ENCODE peak calls at places on chromosomes 1 and 21, in seven cellular contexts. P is fibroblast of pulmonary artery, B is breast epithelium, O is fibroblast of lung, L is epithelial cell of esophagus, V is endothelial cell, T is mammary epithelial cell. U is an unnamed sample.

GRCh38 chr1:175839678-175840669 is 96.6 kb upstream of the TNR start:
- DNase-seq in T (peak), B (no peak), V (no peak), O (no peak), L (peak), P (no peak), U (no peak)

GRCh38 chr1:72623299-72623708 is 341.0 kb upstream of the NEGR1 start:
- DNase-seq in L (peak), T (peak), O (peak), V (peak), B (no peak), P (peak), U (peak)

GRCh38 chr1:203163891-203164635 is 11.6 kb downstream of the MYBPH start:
- DNase-seq in V (no peak), T (no peak), L (no peak), B (no peak), O (no peak), P (no peak), U (no peak)

GRCh38 chr1:234933031-234933430 is 195.6 kb downstream of the TOMM20 start:
- DNase-seq in O (peak), P (no peak), T (no peak), V (no peak), B (no peak), L (peak), U (no peak)

GRCh38 chr21:19607983-19608668 is 1204.5 kb upstream of the TMPRSS15 start:
- DNase-seq in P (peak), T (no peak), V (no peak), L (no peak), B (no peak), O (no peak), U (no peak)

GRCh38 chr1:22387888-22388564 is 63.6 kb upstream of the ZBTB40 start:
- DNase-seq in L (peak), P (peak), O (peak), T (no peak), V (no peak), B (no peak), U (peak)

GRCh38 chr1:11098931-11099309 is 749 bp downstream of the EXOSC10 start:
- DNase-seq in T (no peak), L (no peak), V (no peak), P (no peak), O (no peak), B (no peak), U (no peak)

GRCh38 chr1:236130372-236130771 is 12.0 kb upstream of the GPR137B start:
- DNase-seq in V (no peak), T (no peak), L (no peak), P (no peak), B (no peak), O (no peak), U (no peak)

GRCh38 chr1:36591278-36591677 is 108.6 kb upstream of the CSF3R start:
- DNase-seq in T (no peak), O (no peak), P (no peak), V (no peak), B (no peak), L (no peak), U (no peak)

GRCh38 chr1:178324003-178324402 is 172.8 kb downstream of the CLEC20A start:
- DNase-seq in B (no peak), L (peak), P (no peak), V (no peak), O (peak), T (peak), U (no peak)

GRCh38 chr1:150575518-150576366 is 3.7 kb downstream of the MCL1 start:
- DNase-seq in O (no peak), T (no peak), P (peak), L (no peak), V (no peak), B (no peak), U (no peak)

GRCh38 chr1:64898107-64898861 is 68.1 kb downstream of the JAK1 start:
- DNase-seq in P (peak), B (peak), L (peak), T (peak), V (no peak), O (peak), U (peak)

GRCh38 chr1:58815069-58815679 is 31.3 kb upstream of the JUN start:
- DNase-seq in L (peak), V (peak), P (peak), T (peak), O (peak), B (peak), U (peak)
- TF ChIP-seq CTCF in L (no peak), V (no peak), P (no peak), T (no peak), O (no peak), B (no peak), U (no peak)

GRCh38 chr1:169859001-169859400 is 34.7 kb downstream of the SCYL3 start:
- DNase-seq in B (no peak), V (no peak), O (no peak), T (no peak), L (no peak), P (no peak), U (no peak)

GRCh38 chr1:169866577-169866976 is 27.1 kb downstream of the SCYL3 start:
- DNase-seq in V (no peak), L (no peak), O (no peak), P (no peak), B (no peak), T (no peak), U (no peak)

GRCh38 chr1:169858467-169858866 is 35.2 kb downstream of the SCYL3 start:
- DNase-seq in O (peak), V (no peak), T (peak), L (peak), B (no peak), P (peak), U (no peak)

GRCh38 chr1:169860187-169860586 is 33.5 kb downstream of the SCYL3 start:
- DNase-seq in T (no peak), P (no peak), O (no peak), V (no peak), L (no peak), B (no peak), U (no peak)

GRCh38 chr1:169860750-169861149 is 32.9 kb downstream of the SCYL3 start:
- DNase-seq in P (no peak), B (no peak), L (no peak), O (no peak), V (no peak), T (no peak), U (no peak)
- TF ChIP-seq CTCF in P (no peak), B (no peak), L (no peak), O (no peak), V (no peak), T (no peak), U (no peak)

DNA sequence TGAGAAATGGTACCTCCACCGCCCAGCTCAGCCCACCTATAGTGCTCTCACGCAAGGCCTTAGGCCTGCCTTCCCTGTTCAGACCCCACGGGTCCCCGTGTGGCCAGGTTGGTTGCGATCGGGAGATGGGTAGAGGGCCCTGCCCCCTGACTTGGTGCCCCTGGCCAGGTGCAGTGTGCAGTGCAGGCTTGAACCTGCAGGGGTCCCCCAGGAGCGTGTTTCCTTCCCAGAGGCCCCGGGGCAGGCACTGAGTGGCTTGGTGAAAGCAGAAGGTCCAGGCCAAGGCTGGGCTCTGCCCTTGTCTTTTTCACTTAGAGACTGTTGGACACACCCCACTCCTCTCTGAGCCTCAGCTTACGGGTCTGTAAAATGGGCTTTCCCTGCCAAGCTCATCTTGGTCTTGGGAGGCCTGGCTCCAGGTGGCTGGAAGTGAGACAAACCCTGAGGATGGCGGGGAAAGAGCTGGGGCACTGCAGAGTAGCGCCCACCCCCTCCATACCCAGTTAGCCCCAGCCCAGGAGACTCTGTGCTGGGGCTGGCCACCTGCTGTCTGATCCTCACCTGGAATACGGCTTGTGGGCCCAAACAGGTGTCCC is 9.3 kb upstream of the HES5 start:
- DNase-seq in O (no peak), T (no peak), V (peak), L (no peak), P (no peak), B (no peak), U (no peak)
- TF ChIP-seq CTCF in O (no peak), T (peak), V (peak), L (peak), P (peak), B (no peak), U (peak)

GRCh38 chr1:109399326-109399957 is 1.7 kb upstream of the SORT1 start:
- DNase-seq in L (peak), P (peak), T (peak), B (no peak), O (peak), V (peak), U (no peak)

GRCh38 chr1:109396513-109396839 is 1.2 kb downstream of the SORT1 start:
- DNase-seq in O (no peak), L (no peak), T (no peak), V (no peak), P (no peak), B (no peak), U (no peak)

GRCh38 chr1:109396971-109397370 is 747 bp downstream of the SORT1 start:
- DNase-seq in P (no peak), T (no peak), O (no peak), B (no peak), V (peak), L (peak), U (no peak)

GRCh38 chr1:109398343-109399225 is 866 bp upstream of the SORT1 start:
- DNase-seq in O (no peak), V (no peak), L (peak), T (peak), P (no peak), B (no peak), U (no peak)

DNA sequence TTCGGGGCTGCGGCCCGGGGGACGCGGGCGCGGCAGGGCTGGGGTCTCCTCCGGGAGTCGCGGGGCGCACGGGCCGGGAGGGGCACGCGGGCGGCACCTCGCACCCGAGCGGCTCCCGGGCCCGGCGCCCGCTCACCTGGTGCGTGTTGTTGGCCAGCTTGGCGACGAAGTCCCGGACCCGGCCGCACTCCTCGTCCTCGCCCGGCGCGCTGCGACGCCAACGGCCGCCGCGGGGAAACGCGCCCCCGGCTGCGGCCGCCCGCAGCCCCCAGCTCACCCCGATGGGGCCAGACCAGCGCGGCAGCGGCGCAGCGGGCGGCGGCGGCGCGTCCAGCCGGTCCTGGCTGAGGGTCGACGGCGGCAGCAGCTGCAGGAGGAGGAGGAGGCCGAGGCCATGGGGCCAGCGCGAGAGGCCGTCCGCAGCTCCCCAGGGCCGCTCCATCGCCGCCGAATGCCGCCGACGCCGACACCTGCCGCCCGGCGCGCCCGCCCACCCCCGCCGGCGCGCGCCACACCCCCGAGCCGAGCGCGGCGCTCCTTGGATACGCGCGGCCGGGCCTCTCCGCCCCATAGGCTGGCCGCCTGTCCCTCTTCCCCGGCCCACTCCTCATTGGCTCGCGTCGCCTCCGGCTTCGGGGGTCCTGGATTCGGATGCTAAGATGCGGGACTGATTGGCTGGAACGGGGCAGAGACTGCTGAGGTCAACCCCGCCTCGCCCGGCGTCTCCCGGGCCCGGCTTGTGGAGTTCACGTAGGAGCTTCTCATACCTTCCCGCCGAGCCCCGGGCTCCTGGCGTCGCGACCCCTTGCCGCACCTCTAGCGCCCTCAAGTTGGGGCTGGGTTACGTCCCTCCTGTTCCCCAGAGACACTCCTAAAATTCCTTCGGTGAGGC is at the start of gene SORT1:
- DNase-seq in P (peak), V (peak), B (peak), T (peak), O (peak), L (peak), U (no peak)
- TF ChIP-seq CTCF in P (no peak), V (peak), B (no peak), T (no peak), O (no peak), L (no peak), U (no peak)

DNA sequence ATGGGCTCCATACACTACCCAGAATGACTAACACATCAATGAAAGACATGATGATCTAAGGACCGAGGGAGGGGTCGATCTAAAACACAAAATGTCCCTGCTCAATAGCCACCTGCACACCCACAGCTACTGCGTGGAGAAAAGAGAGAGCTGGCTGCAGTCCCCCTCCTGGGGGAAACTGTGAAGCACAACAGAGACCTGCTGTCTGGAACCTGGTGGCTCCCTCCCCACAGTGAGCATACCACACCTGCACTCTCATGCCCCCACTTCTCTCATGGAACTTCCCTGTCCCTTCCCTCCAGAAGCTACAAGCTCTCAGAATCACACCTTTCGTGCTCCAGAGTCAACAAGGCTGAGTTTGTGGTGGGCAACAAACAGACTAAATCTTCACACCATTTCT is 130.1 kb upstream of the ERG start:
- DNase-seq in V (no peak), B (no peak), O (no peak), T (no peak), L (no peak), P (no peak), U (no peak)
- TF ChIP-seq CTCF in V (no peak), B (no peak), O (no peak), T (no peak), L (no peak), P (no peak), U (no peak)

GRCh38 chr1:224779491-224780020 is 149.9 kb upstream of the DNAH14 start:
- DNase-seq in B (no peak), P (no peak), V (no peak), O (no peak), L (no peak), T (no peak), U (no peak)
- TF ChIP-seq CTCF in B (no peak), P (no peak), V (no peak), O (no peak), L (no peak), T (no peak), U (no peak)

GRCh38 chr1:91244737-91245136 is 159.9 kb downstream of the HFM1 start:
- DNase-seq in O (no peak), T (no peak), L (no peak), V (no peak), B (no peak), P (no peak), U (no peak)
- TF ChIP-seq CTCF in O (no peak), T (no peak), L (no peak), V (peak), B (no peak), P (no peak), U (no peak)

DNA sequence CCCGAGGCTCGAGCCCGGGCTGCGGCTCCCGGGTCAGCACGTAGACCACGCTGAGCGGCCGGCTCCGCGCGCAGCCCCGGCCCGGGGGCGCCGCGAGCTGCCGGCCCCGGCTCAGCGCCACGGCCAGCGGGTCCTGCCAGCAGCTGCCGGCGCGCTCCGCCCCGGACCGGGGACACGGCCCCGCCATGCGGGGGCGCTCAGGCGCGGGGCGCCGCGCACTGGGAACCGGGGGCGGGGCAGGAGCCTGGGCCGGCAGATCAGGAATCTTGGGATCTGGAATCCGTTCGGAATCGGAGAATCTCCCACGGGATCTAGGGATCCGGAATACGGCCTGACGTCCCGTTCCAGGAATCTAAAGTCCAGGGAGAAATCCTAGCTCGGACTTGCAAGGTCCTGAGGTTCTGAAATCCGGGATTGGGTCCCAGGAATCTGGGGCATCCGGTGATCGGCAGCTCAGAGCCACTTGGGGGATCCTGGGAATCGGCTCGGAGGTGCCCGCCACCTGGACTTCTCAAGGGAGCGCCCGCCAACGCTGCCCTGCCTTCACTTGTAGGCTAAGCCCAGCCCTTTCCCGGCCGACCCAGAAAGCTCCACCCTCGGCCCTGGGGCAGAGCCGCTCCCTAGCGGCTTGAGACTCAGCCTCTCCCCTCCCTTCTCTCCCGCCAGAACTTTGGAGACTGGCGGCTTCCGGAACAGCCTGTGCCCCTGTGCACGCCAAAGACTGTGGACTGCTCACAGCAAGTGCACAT is at the start of gene MAP3K6:
- DNase-seq in V (peak), T (peak), O (peak), B (peak), P (peak), L (peak), U (no peak)
- TF ChIP-seq CTCF in V (no peak), T (no peak), O (no peak), B (no peak), P (peak), L (peak), U (no peak)

GRCh38 chr1:211752951-211753486 is 77.5 kb downstream of the LPGAT1 start:
- DNase-seq in P (peak), T (no peak), L (no peak), B (no peak), V (no peak), O (no peak), U (no peak)
- TF ChIP-seq CTCF in P (no peak), T (no peak), L (no peak), B (no peak), V (no peak), O (no peak), U (no peak)